ENCODE peak calls at places on chromosomes 4 and X, in eight cellular contexts. One of them, this sample, is unnamed. For H3K9me3 and H3K27me3, the result is how much of the 10 kb centered on the place peaks cover.

GRCh38 chr4:145176641-145177432 is 3.6 kb downstream of the OTUD4 start:
- DNase-seq in CD8-positive, alpha-beta memory T cell: peak
- DNase-seq in AG04450: no peak
- DNase-seq in GM23248: peak
- DNase-seq in mesenchymal stem cell: peak
- DNase-seq in left ventricle myocardium inferior: no peak
- DNase-seq in breast epithelium: no peak
- DNase-seq in mammary epithelial cell: peak
- DNase-seq in this sample: no peak

GRCh38 chrX:64792598-64793337 is 183.5 kb downstream of the ZC4H2 start:
- DNase-seq in GM23248: no peak
- DNase-seq in AG04450: no peak
- DNase-seq in mammary epithelial cell: no peak
- DNase-seq in CD8-positive, alpha-beta memory T cell: no peak
- DNase-seq in breast epithelium: no peak
- DNase-seq in left ventricle myocardium inferior: no peak
- DNase-seq in mesenchymal stem cell: no peak
- DNase-seq in this sample: no peak

GRCh38 chrX:42992199-42992943 is 214.4 kb upstream of the PPP1R2C start:
- DNase-seq in mammary epithelial cell: peak
- DNase-seq in AG04450: no peak
- DNase-seq in GM23248: no peak
- DNase-seq in breast epithelium: no peak
- DNase-seq in CD8-positive, alpha-beta memory T cell: no peak
- DNase-seq in left ventricle myocardium inferior: no peak
- DNase-seq in mesenchymal stem cell: peak
- DNase-seq in this sample: no peak

GRCh38 chrX:46628406-46629371 is 55.1 kb downstream of the CHST7 start:
- DNase-seq in AG04450: peak
- DNase-seq in CD8-positive, alpha-beta memory T cell: no peak
- DNase-seq in breast epithelium: no peak
- DNase-seq in mammary epithelial cell: no peak
- DNase-seq in left ventricle myocardium inferior: peak
- DNase-seq in GM23248: peak
- DNase-seq in mesenchymal stem cell: peak
- DNase-seq in this sample: peak

GRCh38 chrX:68830486-68831404 is 1.9 kb downstream of the EFNB1 start:
- DNase-seq in mammary epithelial cell: no peak
- DNase-seq in CD8-positive, alpha-beta memory T cell: no peak
- DNase-seq in left ventricle myocardium inferior: no peak
- DNase-seq in AG04450: no peak
- DNase-seq in mesenchymal stem cell: no peak
- DNase-seq in GM23248: no peak
- DNase-seq in breast epithelium: no peak
- DNase-seq in this sample: peak

GRCh38 chr4:112296949-112297483 is at the start of gene ALPK1:
- DNase-seq in AG04450: peak
- DNase-seq in mesenchymal stem cell: peak
- DNase-seq in GM23248: peak
- DNase-seq in CD8-positive, alpha-beta memory T cell: no peak
- DNase-seq in breast epithelium: no peak
- DNase-seq in left ventricle myocardium inferior: no peak
- DNase-seq in mammary epithelial cell: peak
- DNase-seq in this sample: no peak

GRCh38 chr4:131001371-131001770 is 1905.4 kb downstream of the C4orf33 start:
- DNase-seq in AG04450: no peak
- DNase-seq in GM23248: no peak
- DNase-seq in breast epithelium: no peak
- DNase-seq in CD8-positive, alpha-beta memory T cell: no peak
- DNase-seq in left ventricle myocardium inferior: no peak
- DNase-seq in mammary epithelial cell: peak
- DNase-seq in mesenchymal stem cell: no peak
- DNase-seq in this sample: no peak

GRCh38 chr4:1898681-1899080 is 27.5 kb downstream of the NSD2 start:
- DNase-seq in GM23248: no peak
- DNase-seq in left ventricle myocardium inferior: no peak
- DNase-seq in mammary epithelial cell: no peak
- DNase-seq in mesenchymal stem cell: no peak
- DNase-seq in CD8-positive, alpha-beta memory T cell: no peak
- DNase-seq in breast epithelium: no peak
- DNase-seq in AG04450: no peak
- DNase-seq in this sample: no peak

GRCh38 chr4:15668566-15669435 is 12.8 kb upstream of the FAM200B start:
- DNase-seq in mesenchymal stem cell: no peak
- DNase-seq in left ventricle myocardium inferior: no peak
- DNase-seq in CD8-positive, alpha-beta memory T cell: no peak
- DNase-seq in mammary epithelial cell: no peak
- DNase-seq in AG04450: no peak
- DNase-seq in GM23248: no peak
- DNase-seq in breast epithelium: no peak
- DNase-seq in this sample: no peak

GRCh38 chr4:90007494-90008167 is 113.0 kb downstream of the MMRN1 start:
- DNase-seq in AG04450: no peak
- DNase-seq in left ventricle myocardium inferior: no peak
- DNase-seq in CD8-positive, alpha-beta memory T cell: no peak
- DNase-seq in mesenchymal stem cell: no peak
- DNase-seq in mammary epithelial cell: no peak
- DNase-seq in breast epithelium: no peak
- DNase-seq in GM23248: no peak
- DNase-seq in this sample: no peak

GRCh38 chr4:38943355-38943754 is 75.7 kb downstream of the FAM114A1 start:
- DNase-seq in mesenchymal stem cell: peak
- DNase-seq in CD8-positive, alpha-beta memory T cell: no peak
- DNase-seq in AG04450: peak
- DNase-seq in breast epithelium: no peak
- DNase-seq in GM23248: no peak
- DNase-seq in mammary epithelial cell: no peak
- DNase-seq in left ventricle myocardium inferior: peak
- DNase-seq in this sample: no peak

GRCh38 chr4:74376888-74377483 is 12.0 kb downstream of the EREG start:
- DNase-seq in mesenchymal stem cell: peak
- DNase-seq in breast epithelium: no peak
- DNase-seq in left ventricle myocardium inferior: no peak
- DNase-seq in GM23248: peak
- DNase-seq in AG04450: no peak
- DNase-seq in CD8-positive, alpha-beta memory T cell: peak
- DNase-seq in mammary epithelial cell: peak
- DNase-seq in this sample: no peak

GRCh38 chr4:7424553-7425111 is 10.1 kb downstream of the PSAPL1 start:
- DNase-seq in breast epithelium: peak
- DNase-seq in GM23248: no peak
- DNase-seq in mammary epithelial cell: peak
- DNase-seq in mesenchymal stem cell: no peak
- DNase-seq in AG04450: no peak
- DNase-seq in CD8-positive, alpha-beta memory T cell: no peak
- DNase-seq in left ventricle myocardium inferior: peak
- DNase-seq in this sample: peak

GRCh38 chrX:24282381-24283121 is 31.3 kb downstream of the SUPT20HL2 start:
- DNase-seq in GM23248: peak
- DNase-seq in mammary epithelial cell: no peak
- DNase-seq in left ventricle myocardium inferior: no peak
- DNase-seq in mesenchymal stem cell: peak
- DNase-seq in CD8-positive, alpha-beta memory T cell: no peak
- DNase-seq in breast epithelium: no peak
- DNase-seq in AG04450: no peak
- DNase-seq in this sample: no peak

GRCh38 chr4:186192068-186192751 is 843 bp downstream of the CYP4V2 start:
- DNase-seq in GM23248: peak
- DNase-seq in breast epithelium: no peak
- DNase-seq in left ventricle myocardium inferior: peak
- DNase-seq in CD8-positive, alpha-beta memory T cell: peak
- DNase-seq in AG04450: no peak
- DNase-seq in mesenchymal stem cell: peak
- DNase-seq in mammary epithelial cell: peak
- DNase-seq in this sample: peak

GRCh38 chr4:187218705-187219245 is 495.1 kb upstream of the FAT1 start:
- DNase-seq in mammary epithelial cell: no peak
- DNase-seq in CD8-positive, alpha-beta memory T cell: no peak
- DNase-seq in breast epithelium: no peak
- DNase-seq in AG04450: peak
- DNase-seq in left ventricle myocardium inferior: no peak
- DNase-seq in GM23248: no peak
- DNase-seq in mesenchymal stem cell: no peak
- DNase-seq in this sample: no peak

GRCh38 chr4:134216436-134216835 is 14.8 kb upstream of the PABPC4L start:
- DNase-seq in mammary epithelial cell: no peak
- DNase-seq in CD8-positive, alpha-beta memory T cell: no peak
- DNase-seq in breast epithelium: no peak
- DNase-seq in left ventricle myocardium inferior: no peak
- DNase-seq in GM23248: peak
- DNase-seq in mesenchymal stem cell: peak
- DNase-seq in AG04450: no peak
- DNase-seq in this sample: no peak

GRCh38 chrX:109624641-109625311 is at the start of gene KCNE5:
- DNase-seq in left ventricle myocardium inferior: no peak
- DNase-seq in breast epithelium: no peak
- DNase-seq in mesenchymal stem cell: peak
- DNase-seq in CD8-positive, alpha-beta memory T cell: no peak
- DNase-seq in GM23248: peak
- DNase-seq in mammary epithelial cell: no peak
- DNase-seq in AG04450: no peak
- DNase-seq in this sample: peak

GRCh38 chr4:90061881-90062280 is 65.3 kb upstream of the CCSER1 start:
- DNase-seq in mesenchymal stem cell: no peak
- DNase-seq in AG04450: no peak
- DNase-seq in breast epithelium: no peak
- DNase-seq in CD8-positive, alpha-beta memory T cell: no peak
- DNase-seq in mammary epithelial cell: no peak
- DNase-seq in left ventricle myocardium inferior: no peak
- DNase-seq in GM23248: no peak
- DNase-seq in this sample: no peak

GRCh38 chrX:110384490-110384889 is 25.8 kb downstream of the RTL9 start:
- DNase-seq in AG04450: no peak
- DNase-seq in breast epithelium: no peak
- DNase-seq in mesenchymal stem cell: peak
- DNase-seq in mammary epithelial cell: peak
- DNase-seq in GM23248: peak
- DNase-seq in left ventricle myocardium inferior: no peak
- DNase-seq in CD8-positive, alpha-beta memory T cell: no peak
- DNase-seq in this sample: no peak

GRCh38 chr4:1329408-1330371 is 17.3 kb upstream of the UVSSA start:
- DNase-seq in CD8-positive, alpha-beta memory T cell: peak
- DNase-seq in GM23248: peak
- DNase-seq in left ventricle myocardium inferior: no peak
- DNase-seq in mesenchymal stem cell: no peak
- DNase-seq in AG04450: no peak
- DNase-seq in breast epithelium: no peak
- DNase-seq in mammary epithelial cell: peak
- DNase-seq in this sample: no peak

GRCh38 chr4:109735566-109736454 is 5.9 kb upstream of the PLA2G12A start:
- DNase-seq in CD8-positive, alpha-beta memory T cell: no peak
- DNase-seq in mammary epithelial cell: no peak
- DNase-seq in mesenchymal stem cell: no peak
- DNase-seq in breast epithelium: no peak
- DNase-seq in left ventricle myocardium inferior: no peak
- DNase-seq in GM23248: no peak
- DNase-seq in AG04450: no peak
- DNase-seq in this sample: no peak

GRCh38 chr4:108425988-108426387 is 194.4 kb upstream of the RPL34 start:
- DNase-seq in AG04450: peak
- DNase-seq in breast epithelium: no peak
- DNase-seq in mammary epithelial cell: peak
- DNase-seq in CD8-positive, alpha-beta memory T cell: no peak
- DNase-seq in left ventricle myocardium inferior: no peak
- DNase-seq in mesenchymal stem cell: peak
- DNase-seq in GM23248: peak
- DNase-seq in this sample: no peak

GRCh38 chrX:102651968-102652744 is 873 bp downstream of the GPRASP1 start:
- DNase-seq in AG04450: no peak
- DNase-seq in breast epithelium: no peak
- DNase-seq in left ventricle myocardium inferior: no peak
- DNase-seq in CD8-positive, alpha-beta memory T cell: peak
- DNase-seq in mammary epithelial cell: no peak
- DNase-seq in GM23248: peak
- DNase-seq in mesenchymal stem cell: peak
- DNase-seq in this sample: peak

GRCh38 chrX:136866337-136867095 is 14.0 kb downstream of the RBMX start:
- DNase-seq in left ventricle myocardium inferior: no peak
- DNase-seq in breast epithelium: no peak
- DNase-seq in mesenchymal stem cell: no peak
- DNase-seq in AG04450: no peak
- DNase-seq in GM23248: no peak
- DNase-seq in CD8-positive, alpha-beta memory T cell: no peak
- DNase-seq in mammary epithelial cell: no peak
- DNase-seq in this sample: no peak

GRCh38 chr4:109209647-109210046 is 92.8 kb downstream of the COL25A1 start:
- DNase-seq in GM23248: no peak
- DNase-seq in left ventricle myocardium inferior: no peak
- DNase-seq in mammary epithelial cell: no peak
- DNase-seq in mesenchymal stem cell: no peak
- DNase-seq in breast epithelium: no peak
- DNase-seq in AG04450: no peak
- DNase-seq in CD8-positive, alpha-beta memory T cell: no peak
- DNase-seq in this sample: no peak

GRCh38 chr4:60039908-60040307 is 1160.2 kb upstream of the ADGRL3 start:
- DNase-seq in mesenchymal stem cell: no peak
- DNase-seq in AG04450: no peak
- DNase-seq in mammary epithelial cell: no peak
- DNase-seq in left ventricle myocardium inferior: no peak
- DNase-seq in CD8-positive, alpha-beta memory T cell: no peak
- DNase-seq in breast epithelium: no peak
- DNase-seq in GM23248: no peak
- DNase-seq in this sample: no peak

GRCh38 chr4:48400416-48400815 is 59.1 kb downstream of the SLAIN2 start:
- DNase-seq in GM23248: no peak
- DNase-seq in left ventricle myocardium inferior: no peak
- DNase-seq in mammary epithelial cell: no peak
- DNase-seq in AG04450: no peak
- DNase-seq in mesenchymal stem cell: no peak
- DNase-seq in CD8-positive, alpha-beta memory T cell: no peak
- DNase-seq in breast epithelium: no peak
- DNase-seq in this sample: no peak
- H3K9me3 ChIP-seq in GM23248: under half
- H3K9me3 ChIP-seq in left ventricle myocardium inferior: under half
- H3K9me3 ChIP-seq in mammary epithelial cell: under half
- H3K9me3 ChIP-seq in AG04450: under half
- H3K9me3 ChIP-seq in mesenchymal stem cell: under half
- H3K9me3 ChIP-seq in CD8-positive, alpha-beta memory T cell: under half
- H3K9me3 ChIP-seq in breast epithelium: under half
- H3K9me3 ChIP-seq in this sample: under half

GRCh38 chr4:87857789-87858188 is 25.0 kb downstream of the MEPE start:
- DNase-seq in mesenchymal stem cell: peak
- DNase-seq in AG04450: no peak
- DNase-seq in GM23248: no peak
- DNase-seq in breast epithelium: no peak
- DNase-seq in left ventricle myocardium inferior: no peak
- DNase-seq in mammary epithelial cell: no peak
- DNase-seq in CD8-positive, alpha-beta memory T cell: no peak
- DNase-seq in this sample: no peak
- H3K27me3 ChIP-seq in mesenchymal stem cell: under half
- H3K27me3 ChIP-seq in AG04450: under half
- H3K27me3 ChIP-seq in GM23248: under half
- H3K27me3 ChIP-seq in breast epithelium: under half
- H3K27me3 ChIP-seq in left ventricle myocardium inferior: under half
- H3K27me3 ChIP-seq in mammary epithelial cell: under half
- H3K27me3 ChIP-seq in CD8-positive, alpha-beta memory T cell: under half
- H3K27me3 ChIP-seq in this sample: under half

GRCh38 chr4:100895572-100896197 is 377.9 kb upstream of the EMCN start:
- DNase-seq in mammary epithelial cell: no peak
- DNase-seq in CD8-positive, alpha-beta memory T cell: peak
- DNase-seq in AG04450: no peak
- DNase-seq in GM23248: peak
- DNase-seq in breast epithelium: no peak
- DNase-seq in mesenchymal stem cell: peak
- DNase-seq in left ventricle myocardium inferior: no peak
- DNase-seq in this sample: no peak
- H3K4me3 ChIP-seq in mammary epithelial cell: no peak
- H3K4me3 ChIP-seq in CD8-positive, alpha-beta memory T cell: peak
- H3K4me3 ChIP-seq in AG04450: peak
- H3K4me3 ChIP-seq in GM23248: peak
- H3K4me3 ChIP-seq in breast epithelium: peak
- H3K4me3 ChIP-seq in mesenchymal stem cell: no peak
- H3K4me3 ChIP-seq in left ventricle myocardium inferior: peak
- H3K4me3 ChIP-seq in this sample: no peak

GRCh38 chr4:28007693-28008092 is 1147.1 kb downstream of the STIM2 start:
- DNase-seq in breast epithelium: no peak
- DNase-seq in GM23248: no peak
- DNase-seq in mesenchymal stem cell: no peak
- DNase-seq in left ventricle myocardium inferior: no peak
- DNase-seq in AG04450: no peak
- DNase-seq in CD8-positive, alpha-beta memory T cell: no peak
- DNase-seq in mammary epithelial cell: no peak
- DNase-seq in this sample: no peak
- H3K9me3 ChIP-seq in breast epithelium: under half
- H3K9me3 ChIP-seq in GM23248: under half
- H3K9me3 ChIP-seq in mesenchymal stem cell: under half
- H3K9me3 ChIP-seq in left ventricle myocardium inferior: under half
- H3K9me3 ChIP-seq in AG04450: under half
- H3K9me3 ChIP-seq in CD8-positive, alpha-beta memory T cell: under half
- H3K9me3 ChIP-seq in mammary epithelial cell: under half
- H3K9me3 ChIP-seq in this sample: under half

This sample was measured in aorta.